ENCODE peak calls at places on chromosome 2, in eight cellular contexts. F, C, Y, M, P, D, V and A are unnamed samples.

GRCh38 chr2:214127178-214127970 is 283.5 kb upstream of the VWC2L start:
- DNase-seq in C (no peak), D (no peak), V (no peak), F (no peak), Y (no peak), P (no peak), M (peak), A (no peak)

GRCh38 chr2:112818094-112818902 is 18.3 kb downstream of the IL1B start:
- DNase-seq in Y (no peak), M (no peak), C (no peak), V (no peak), P (no peak), D (no peak), F (no peak), A (no peak)

GRCh38 chr2:202054716-202055115 is 18.3 kb upstream of the KIAA2012 start:
- DNase-seq in M (no peak), P (no peak), F (no peak), Y (no peak), D (no peak), V (no peak), C (no peak), A (no peak)

GRCh38 chr2:208031608-208032019 is 6.3 kb upstream of the PLEKHM3 start:
- DNase-seq in D (no peak), F (no peak), V (no peak), P (no peak), Y (no peak), C (peak), M (no peak), A (no peak)

GRCh38 chr2:179655627-179656026 is 205.8 kb downstream of the ZNF385B start:
- DNase-seq in F (no peak), C (no peak), Y (no peak), V (no peak), P (no peak), D (no peak), M (no peak), A (no peak)

GRCh38 chr2:200040251-200040650 is 84.9 kb downstream of the MAIP1 start:
- DNase-seq in Y (no peak), F (no peak), P (no peak), D (no peak), M (no peak), V (no peak), C (no peak), A (no peak)

GRCh38 chr2:27875089-27875881 is 14.9 kb downstream of the RBKS start:
- DNase-seq in Y (no peak), V (no peak), P (no peak), D (no peak), F (no peak), C (no peak), M (no peak), A (no peak)

GRCh38 chr2:45649855-45650806 is 1.3 kb upstream of the PRKCE start:
- DNase-seq in F (peak), M (peak), Y (peak), D (peak), C (peak), V (peak), P (peak), A (no peak)

GRCh38 chr2:39631715-39632114 is 34.0 kb upstream of the TMEM178A start:
- DNase-seq in V (no peak), M (no peak), P (no peak), F (no peak), D (no peak), Y (no peak), C (peak), A (peak)

GRCh38 chr2:72138921-72139381 is 8.7 kb downstream of the CYP26B1 start:
- DNase-seq in Y (no peak), P (no peak), M (peak), V (peak), D (no peak), F (peak), C (no peak), A (no peak)

GRCh38 chr2:37786854-37787253 is 115.4 kb upstream of the CDC42EP3 start:
- DNase-seq in D (peak), V (no peak), C (no peak), M (no peak), Y (no peak), F (no peak), P (no peak), A (no peak)

GRCh38 chr2:168738057-168738456 is 64.4 kb upstream of the NOSTRIN start:
- DNase-seq in D (no peak), M (no peak), P (no peak), C (no peak), F (no peak), Y (no peak), V (no peak), A (no peak)

GRCh38 chr2:27085670-27086089 is 892 bp upstream of the KHK start:
- DNase-seq in F (peak), Y (peak), M (peak), C (peak), P (peak), V (peak), D (peak), A (no peak)

GRCh38 chr2:81324046-81324445 is 1019.5 kb upstream of the LRRTM1 start:
- DNase-seq in V (peak), Y (peak), M (peak), P (no peak), C (peak), F (no peak), D (no peak), A (no peak)

GRCh38 chr2:44537264-44537663 is 175.5 kb downstream of the CAMKMT start:
- DNase-seq in D (no peak), C (no peak), F (no peak), Y (no peak), M (no peak), V (no peak), P (no peak), A (no peak)

GRCh38 chr2:168009900-168010299 is 237.5 kb downstream of the STK39 start:
- DNase-seq in D (no peak), Y (no peak), V (no peak), P (no peak), M (no peak), C (no peak), F (no peak), A (no peak)

GRCh38 chr2:175964195-175964594 is 37.9 kb downstream of the LNPK start:
- DNase-seq in D (no peak), C (peak), V (peak), F (no peak), Y (no peak), P (no peak), M (no peak), A (no peak)

GRCh38 chr2:207153266-207153990 is 12.3 kb downstream of the KLF7 start:
- DNase-seq in F (no peak), D (no peak), M (no peak), V (no peak), P (no peak), Y (no peak), C (no peak), A (no peak)

GRCh38 chr2:216370961-216371633 is 1.2 kb downstream of the MARCHF4 start:
- DNase-seq in C (no peak), V (peak), Y (peak), P (no peak), F (no peak), M (peak), D (no peak), A (no peak)

GRCh38 chr2:10308866-10309265 is 6.2 kb downstream of the HPCAL1 start:
- DNase-seq in Y (no peak), F (no peak), C (no peak), D (no peak), M (no peak), P (no peak), V (no peak), A (no peak)

GRCh38 chr2:100655446-100655845 is 92.7 kb downstream of the PDCL3 start:
- DNase-seq in P (no peak), Y (no peak), C (no peak), M (no peak), D (no peak), V (no peak), F (no peak), A (no peak)

GRCh38 chr2:145740302-145740701 is 1220.4 kb upstream of the ZEB2 start:
- DNase-seq in C (no peak), D (no peak), P (no peak), M (no peak), Y (no peak), V (no peak), F (no peak), A (no peak)

GRCh38 chr2:136448435-136448834 is 316.9 kb upstream of the THSD7B start:
- DNase-seq in V (no peak), F (no peak), M (no peak), C (no peak), Y (no peak), P (no peak), D (peak), A (no peak)

GRCh38 chr2:231672617-231673347 is 35.5 kb upstream of the PTMA start:
- DNase-seq in D (peak), V (peak), M (peak), P (no peak), F (no peak), C (peak), Y (peak), A (peak)